ENCODE peak calls at places on chromosomes 4 and X, in seven cellular contexts. M, S, U, Q, X, G and B are unnamed samples.

GRCh38 chr4:145609494-145610427 is 9.4 kb upstream of the MMAA start:
- DNase-seq in S (peak), M (peak), Q (peak), X (peak), G (peak), U (peak), B (no peak)

GRCh38 chr4:74934016-74934821 is 1.3 kb downstream of the PARM1 start:
- DNase-seq in G (peak), S (no peak), U (no peak), M (no peak), Q (peak), X (no peak), B (no peak)

GRCh38 chrX:9466115-9466495 is 1.2 kb downstream of the TBL1X start:
- DNase-seq in M (no peak), U (no peak), X (peak), G (peak), S (no peak), Q (no peak), B (peak)

GRCh38 chr4:609400-610050 is 15.8 kb upstream of the PDE6B start:
- DNase-seq in S (no peak), G (no peak), X (no peak), U (no peak), Q (no peak), M (no peak), B (no peak)

GRCh38 chr4:114613579-114613978 is 15.0 kb downstream of the UGT8 start:
- DNase-seq in S (no peak), U (no peak), G (peak), Q (no peak), X (no peak), M (no peak), B (no peak)

GRCh38 chrX:11239230-11239629 is 54.0 kb upstream of the AMELX start:
- DNase-seq in S (no peak), M (no peak), Q (peak), U (no peak), G (no peak), X (no peak), B (no peak)

GRCh38 chr4:84530871-84531270 is 31.8 kb upstream of the NKX6-1 start:
- DNase-seq in X (no peak), M (no peak), Q (peak), G (no peak), S (no peak), U (no peak), B (no peak)

GRCh38 chrX:16077811-16078210 is 45.6 kb upstream of the GRPR start:
- DNase-seq in U (no peak), M (no peak), X (no peak), G (no peak), Q (no peak), S (no peak), B (no peak)

GRCh38 chr4:158003212-158003611 is 169.6 kb downstream of the GASK1B start:
- DNase-seq in G (no peak), X (no peak), Q (no peak), U (no peak), M (no peak), S (no peak), B (no peak)

GRCh38 chr4:145507636-145508035 is 26.0 kb downstream of the SMAD1 start:
- DNase-seq in M (no peak), Q (peak), X (no peak), U (no peak), G (no peak), S (no peak), B (no peak)

GRCh38 chrX:125953769-125954168 is 212.3 kb downstream of the DCAF12L2 start:
- DNase-seq in S (no peak), G (no peak), Q (no peak), X (no peak), M (no peak), U (no peak), B (no peak)

GRCh38 chrX:3712080-3712869 is 1.2 kb downstream of the PRKX start:
- DNase-seq in U (no peak), Q (no peak), S (no peak), G (peak), M (no peak), X (no peak), B (no peak)

GRCh38 chrX:68995780-68996551 is 167.1 kb downstream of the EFNB1 start:
- DNase-seq in U (no peak), X (no peak), Q (no peak), G (no peak), M (no peak), S (no peak), B (no peak)

GRCh38 chr4:184889683-184890082 is 63.9 kb upstream of the ACSL1 start:
- DNase-seq in G (no peak), M (no peak), Q (no peak), U (no peak), X (no peak), S (no peak), B (no peak)

GRCh38 chrX:9907645-9908387 is 59.3 kb upstream of the CLDN34 start:
- DNase-seq in M (no peak), X (no peak), Q (peak), U (no peak), G (no peak), S (no peak), B (no peak)

GRCh38 chrX:12997898-12998687 is 23.2 kb downstream of the TMSB4X start:
- DNase-seq in U (no peak), M (no peak), Q (no peak), X (no peak), S (no peak), G (no peak), B (peak)

GRCh38 chrX:115571712-115572111 is 10.7 kb downstream of the PLS3 start:
- DNase-seq in M (no peak), Q (no peak), U (no peak), G (no peak), X (no peak), S (no peak), B (no peak)

GRCh38 chrX:76148753-76149152 is 24.1 kb upstream of the PBDC1 start:
- DNase-seq in G (peak), Q (peak), X (peak), U (no peak), S (no peak), M (no peak), B (no peak)

GRCh38 chr4:40915318-40916217 is 165.8 kb downstream of the NSUN7 start:
- DNase-seq in S (no peak), X (no peak), U (no peak), G (no peak), Q (peak), M (no peak), B (no peak)

GRCh38 chr4:1503583-1504471 is 97.6 kb upstream of the NKX1-1 start:
- DNase-seq in U (no peak), G (no peak), S (no peak), X (no peak), M (no peak), Q (peak), B (no peak)

GRCh38 chrX:66046612-66047235 is 6.8 kb upstream of the VSIG4 start:
- DNase-seq in U (no peak), Q (no peak), G (no peak), X (peak), M (no peak), S (peak), B (no peak)

GRCh38 chr4:184722798-184723197 is 11.1 kb downstream of the CENPU start:
- DNase-seq in S (no peak), X (no peak), M (no peak), Q (no peak), U (no peak), G (no peak), B (no peak)

GRCh38 chr4:163941221-163941865 is 446.9 kb downstream of the TMA16 start:
- DNase-seq in G (no peak), X (no peak), S (no peak), M (no peak), U (no peak), Q (no peak), B (no peak)

GRCh38 chrX:40877869-40878268 is 142.5 kb upstream of the MED14 start:
- DNase-seq in S (no peak), U (no peak), Q (no peak), G (peak), M (no peak), X (no peak), B (no peak)